ENCODE peak calls at places on chromosome 14, in nine cellular contexts. D is lung, E is neuronal stem cell, A is aorta, B is upper lobe of left lung, J is left ventricle myocardium inferior, N is transverse colon, U is hepatocyte, H is neural progenitor cell. Y is an unnamed sample. For H3K4me1 and H3K9me3, the result is how much of the 10 kb centered on the place peaks cover.

GRCh38 chr14:50542941-50543418 is 10.6 kb upstream of the MAP4K5 start:
- DNase-seq in E (peak), H (peak), N (peak), B (peak), D (peak), U (peak), A (no peak), J (no peak), Y (no peak)

GRCh38 chr14:93965968-93966474 is 10.3 kb downstream of the ASB2 start:
- DNase-seq in A (no peak), B (no peak), U (no peak), N (no peak), D (no peak), E (no peak), J (no peak), H (no peak), Y (no peak)

GRCh38 chr14:21200752-21201461 is 45.0 kb upstream of the OR5AU1 start:
- DNase-seq in A (no peak), D (no peak), H (no peak), E (no peak), J (no peak), B (no peak), N (no peak), U (no peak), Y (no peak)

GRCh38 chr14:56378474-56378873 is 201.1 kb upstream of the TMEM260 start:
- DNase-seq in J (no peak), H (no peak), N (no peak), E (no peak), B (no peak), A (no peak), U (no peak), D (no peak), Y (no peak)

GRCh38 chr14:72603639-72604038 is 290.3 kb downstream of the DPF3 start:
- DNase-seq in U (no peak), B (no peak), N (no peak), E (no peak), D (no peak), J (no peak), H (no peak), A (no peak), Y (no peak)

GRCh38 chr14:28807518-28807917 is 40.9 kb downstream of the FOXG1 start:
- DNase-seq in E (no peak), H (no peak), J (no peak), A (no peak), U (no peak), D (no peak), N (no peak), B (no peak), Y (no peak)

GRCh38 chr14:105877645-105878044 is 351.3 kb downstream of the TMEM121 start:
- DNase-seq in E (no peak), D (no peak), N (no peak), B (no peak), H (no peak), U (no peak), A (peak), J (peak), Y (no peak)

GRCh38 chr14:51323492-51323891 is 83.4 kb downstream of the TMX1 start:
- DNase-seq in B (no peak), E (no peak), U (no peak), A (no peak), D (no peak), N (no peak), H (no peak), J (no peak), Y (no peak)

GRCh38 chr14:68815288-68816182 is 22.7 kb upstream of the ZFP36L1 start:
- DNase-seq in A (no peak), E (no peak), B (no peak), U (no peak), J (no peak), N (no peak), D (no peak), H (no peak), Y (no peak)

GRCh38 chr14:91231446-91231845 is 13.1 kb downstream of the GPR68 start:
- DNase-seq in A (no peak), E (no peak), U (no peak), N (no peak), B (no peak), J (no peak), D (no peak), H (no peak), Y (no peak)

GRCh38 chr14:100388137-100389050 is 65.3 kb downstream of the SLC25A47 start:
- DNase-seq in J (no peak), U (peak), H (no peak), D (no peak), A (no peak), B (no peak), N (peak), E (no peak), Y (no peak)
- H3K4me1 ChIP-seq in J (under half), U (half or more), H (under half), D (under half), A (under half), B (under half), N (under half), E (under half), Y (under half)

GRCh38 chr14:98867726-98868125 is 404.3 kb downstream of the BCL11B start:
- DNase-seq in H (no peak), A (no peak), B (no peak), U (no peak), N (no peak), E (no peak), D (no peak), J (no peak), Y (no peak)

GRCh38 chr14:98877065-98877464 is 394.9 kb downstream of the BCL11B start:
- DNase-seq in D (no peak), B (no peak), N (no peak), U (no peak), A (no peak), E (no peak), J (no peak), H (no peak), Y (no peak)

GRCh38 chr14:98867146-98867545 is 404.9 kb downstream of the BCL11B start:
- DNase-seq in E (no peak), U (no peak), D (no peak), A (no peak), J (no peak), N (no peak), B (no peak), H (no peak), Y (no peak)

GRCh38 chr14:98868846-98869245 is 403.2 kb downstream of the BCL11B start:
- DNase-seq in H (no peak), D (no peak), E (no peak), J (no peak), N (no peak), A (no peak), U (no peak), B (no peak), Y (no peak)

DNA sequence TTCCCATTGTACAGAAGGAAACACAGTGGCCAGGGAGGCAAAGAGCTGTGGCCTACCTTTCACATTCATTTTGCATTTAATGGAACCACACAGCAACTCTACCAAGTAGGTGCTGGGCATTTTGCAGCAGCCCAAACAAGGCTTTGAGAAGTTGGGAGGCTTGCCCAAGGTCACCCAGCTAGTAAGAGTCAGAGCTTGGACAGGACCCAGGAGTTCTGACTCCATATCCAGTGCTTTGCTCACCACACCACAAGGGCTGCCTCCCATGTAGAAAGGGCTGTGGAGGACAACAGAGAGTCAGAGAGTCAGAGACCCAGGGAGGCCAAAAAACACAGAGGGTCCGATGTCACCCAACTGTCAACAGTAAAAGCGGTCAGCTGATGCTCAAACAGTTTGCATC is 400.2 kb downstream of the BCL11B start:
- DNase-seq in D (no peak), E (no peak), N (no peak), A (no peak), J (no peak), H (no peak), B (no peak), U (no peak), Y (no peak)
- H3K9me3 ChIP-seq in D (under half), E (under half), N (under half), A (under half), J (under half), H (under half), B (under half), U (under half), Y (under half)

GRCh38 chr14:66974397-66975025 is 214.7 kb upstream of the GARIN2 start:
- DNase-seq in B (no peak), U (no peak), H (no peak), J (no peak), A (no peak), E (no peak), N (no peak), D (no peak), Y (no peak)

DNA sequence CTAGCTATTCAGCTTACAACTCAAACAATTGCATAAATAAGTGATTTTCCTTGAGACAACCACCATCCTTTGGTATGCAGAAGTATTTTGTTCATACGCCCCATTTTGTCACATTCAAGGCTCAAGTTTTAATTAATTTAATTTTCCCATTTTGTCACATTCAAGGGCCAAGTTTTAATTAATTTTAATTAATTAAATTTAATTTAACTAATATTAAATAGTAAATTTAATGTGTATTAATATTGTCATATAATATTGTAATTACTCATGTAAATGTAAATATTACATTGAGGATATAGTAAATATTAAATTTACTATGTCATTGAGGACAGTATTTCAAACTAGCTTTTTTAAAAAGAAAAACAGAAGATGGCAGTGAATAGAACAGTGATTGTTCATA is 216.8 kb upstream of the GARIN2 start:
- DNase-seq in B (no peak), A (no peak), N (no peak), E (no peak), D (no peak), J (no peak), U (no peak), H (no peak), Y (no peak)
- H3K27ac ChIP-seq in B (no peak), A (no peak), N (no peak), E (no peak), D (no peak), J (no peak), U (no peak), H (no peak), Y (no peak)

DNA sequence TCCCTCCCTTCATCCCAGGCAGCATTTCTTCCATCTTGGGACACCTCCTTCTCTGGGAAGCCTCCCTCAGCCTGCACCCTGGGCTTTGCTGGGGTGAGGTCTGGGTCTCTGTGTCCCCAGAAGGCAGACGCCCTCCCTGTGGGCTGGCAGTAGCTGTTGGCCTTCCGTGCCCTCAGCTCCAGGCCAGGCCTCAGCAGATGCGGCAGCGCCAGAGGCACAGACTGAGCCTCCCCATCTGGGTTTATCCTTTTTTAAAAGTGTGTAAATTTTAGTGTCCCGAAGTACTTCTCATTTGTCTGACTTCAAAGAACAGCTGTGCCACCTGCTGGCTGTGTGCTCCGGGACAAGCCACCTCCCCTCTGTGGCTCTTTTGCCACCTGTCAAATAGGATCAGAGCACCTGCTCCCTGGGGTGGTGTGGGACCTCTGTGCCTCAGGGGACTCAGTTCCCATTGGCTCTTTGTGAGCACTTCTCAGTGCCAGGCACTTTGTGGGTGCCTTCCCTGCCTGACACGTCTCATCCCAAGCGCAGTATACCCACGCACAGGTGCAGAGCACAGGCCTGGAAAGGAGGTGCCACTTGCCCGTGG is 11.1 kb downstream of the EXOC3L4 start:
- DNase-seq in E (no peak), J (no peak), A (no peak), N (peak), B (no peak), H (no peak), U (no peak), D (no peak), Y (peak)
- H3K4me1 ChIP-seq in E (under half), J (under half), A (under half), N (under half), B (under half), H (under half), U (under half), D (under half), Y (under half)

Y was measured in right cardiac atrium.